ENCODE peak calls at places on chromosome 13, in six cellular contexts. Q, B, R, N, S and J are unnamed samples.

GRCh38 chr13:101434486-101434885 is 18.0 kb upstream of the ITGBL1 start:
- DNase-seq in Q (no peak), B (no peak), R (no peak), N (no peak), S (no peak), J (peak)

GRCh38 chr13:78241278-78241919 is 322.8 kb upstream of the EDNRB start:
- DNase-seq in Q (peak), B (peak), R (no peak), N (no peak), S (peak), J (peak)

GRCh38 chr13:99124695-99125334 is 75.8 kb upstream of the UBAC2 start:
- DNase-seq in Q (peak), B (peak), R (peak), N (no peak), S (no peak), J (peak)

GRCh38 chr13:43269037-43269476 is 245.7 kb downstream of the DNAJC15 start:
- DNase-seq in Q (peak), B (no peak), R (no peak), N (no peak), S (peak), J (peak)

GRCh38 chr13:76029088-76029487 is 393.0 kb downstream of the LMO7 start:
- DNase-seq in Q (no peak), B (peak), R (no peak), N (no peak), S (no peak), J (no peak)

GRCh38 chr13:95956589-95957148 is 96.5 kb downstream of the UGGT2 start:
- DNase-seq in Q (peak), B (no peak), R (no peak), N (no peak), S (no peak), J (peak)

GRCh38 chr13:89053418-89053817 is 1382.2 kb downstream of the SLITRK5 start:
- DNase-seq in Q (no peak), B (no peak), R (no peak), N (no peak), S (no peak), J (no peak)

GRCh38 chr13:60453490-60453889 is 56.5 kb downstream of the TDRD3 start:
- DNase-seq in Q (no peak), B (no peak), R (no peak), N (no peak), S (no peak), J (peak)

GRCh38 chr13:91724591-91724990 is 326.2 kb downstream of the GPC5 start:
- DNase-seq in Q (no peak), B (no peak), R (no peak), N (no peak), S (no peak), J (no peak)

GRCh38 chr13:95378603-95379002 is 77.4 kb upstream of the ABCC4 start:
- DNase-seq in Q (no peak), B (no peak), R (no peak), N (peak), S (no peak), J (no peak)

GRCh38 chr13:40503966-40504591 is 162.4 kb downstream of the FOXO1 start:
- DNase-seq in Q (peak), B (no peak), R (no peak), N (no peak), S (no peak), J (peak)

DNA sequence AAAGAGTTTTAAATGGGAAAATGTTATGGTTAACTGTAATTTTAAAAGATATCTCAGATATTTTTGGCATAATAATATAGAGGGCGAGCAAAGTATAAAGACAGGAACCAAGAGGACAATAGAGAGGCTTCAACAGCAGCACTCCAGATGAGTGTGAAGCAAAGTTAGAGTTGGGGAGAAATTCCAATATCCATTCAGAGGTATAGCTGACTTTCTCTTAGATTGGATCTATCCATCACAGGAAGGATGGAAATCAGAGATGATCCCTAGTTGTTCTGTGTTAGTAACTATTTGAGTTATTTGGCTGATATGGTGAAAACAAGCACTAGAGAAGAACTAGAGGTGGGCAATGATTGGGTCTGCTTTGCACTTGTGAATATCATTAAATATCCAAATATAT is 786.0 kb upstream of the KLHL1 start:
- DNase-seq in Q (no peak), B (no peak), R (no peak), N (no peak), S (no peak), J (no peak)
- TF ChIP-seq CTCF in Q (no peak), B (no peak), R (no peak), N (no peak), S (no peak), J (no peak)

GRCh38 chr13:44819762-44820161 is 169.5 kb downstream of the NUFIP1 start:
- DNase-seq in Q (peak), B (no peak), R (no peak), N (no peak), S (peak), J (no peak)

GRCh38 chr13:44819245-44819644 is 170.0 kb downstream of the NUFIP1 start:
- DNase-seq in Q (peak), B (no peak), R (peak), N (no peak), S (peak), J (peak)

GRCh38 chr13:44816701-44817684 is 172.3 kb downstream of the NUFIP1 start:
- DNase-seq in Q (no peak), B (no peak), R (peak), N (no peak), S (no peak), J (peak)

GRCh38 chr13:44818016-44818415 is 171.3 kb downstream of the NUFIP1 start:
- DNase-seq in Q (no peak), B (no peak), R (no peak), N (no peak), S (no peak), J (no peak)

DNA sequence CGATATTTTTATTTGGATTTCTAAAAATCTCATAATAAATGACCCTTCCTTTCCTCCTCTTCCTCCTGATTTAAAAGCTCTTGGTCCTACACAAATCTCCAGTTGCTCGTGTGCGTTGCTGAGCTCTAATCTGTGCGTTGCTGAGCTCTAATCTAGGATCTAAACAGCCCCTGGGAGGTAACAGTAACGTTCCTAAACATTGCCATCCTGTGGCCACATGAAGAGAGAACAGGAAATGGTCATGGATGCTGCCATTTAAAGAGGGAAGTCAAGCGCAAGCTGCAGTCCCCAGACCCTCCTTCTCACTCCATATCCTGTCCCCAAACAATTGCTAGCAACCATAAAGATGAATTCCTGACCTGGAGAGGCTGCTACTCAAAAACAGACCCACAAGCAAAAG is 170.8 kb downstream of the NUFIP1 start:
- DNase-seq in Q (no peak), B (peak), R (peak), N (no peak), S (no peak), J (no peak)
- TF ChIP-seq CTCF in Q (peak), B (peak), R (peak), N (no peak), S (peak), J (no peak)

GRCh38 chr13:72696590-72696989 is 30.8 kb downstream of the MZT1 start:
- DNase-seq in Q (peak), B (no peak), R (peak), N (no peak), S (no peak), J (peak)
- TF ChIP-seq CTCF in Q (no peak), B (no peak), R (peak), N (no peak), S (peak), J (peak)

GRCh38 chr13:23418776-23419683 is 14.5 kb downstream of the SACS start:
- DNase-seq in Q (no peak), B (no peak), R (no peak), N (no peak), S (no peak), J (no peak)

GRCh38 chr13:23427342-23428182 is 5.9 kb downstream of the SACS start:
- DNase-seq in Q (peak), B (no peak), R (no peak), N (no peak), S (peak), J (peak)

DNA sequence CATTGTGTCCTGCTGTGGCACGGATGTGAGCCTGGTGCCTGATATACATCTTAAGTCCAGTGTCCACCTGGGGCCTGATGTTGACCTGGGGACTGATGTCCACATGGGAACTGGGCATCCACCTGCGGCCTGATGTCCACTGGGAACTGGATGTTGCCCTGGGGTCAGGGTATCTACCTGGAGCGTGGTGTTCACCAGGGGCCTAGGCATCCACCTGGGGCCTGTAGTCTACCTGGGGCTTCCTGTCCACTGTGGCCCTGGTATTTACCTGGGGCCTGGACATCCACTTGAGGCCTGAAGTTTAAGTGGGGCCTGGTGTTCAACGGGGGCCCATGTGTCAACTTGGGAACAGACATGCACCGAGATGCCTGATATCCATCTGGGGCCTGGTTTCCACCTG is 11.9 kb downstream of the SACS start:
- DNase-seq in Q (no peak), B (no peak), R (no peak), N (no peak), S (no peak), J (no peak)
- TF ChIP-seq CTCF in Q (no peak), B (no peak), R (no peak), N (no peak), S (no peak), J (no peak)

GRCh38 chr13:26377038-26377437 is 123.1 kb downstream of the CDK8 start:
- DNase-seq in Q (no peak), B (peak), R (peak), N (no peak), S (no peak), J (peak)
- TF ChIP-seq CTCF in Q (peak), B (peak), R (peak), N (no peak), S (peak), J (peak)

GRCh38 chr13:27730191-27730590 is 62.1 kb upstream of the GSX1 start:
- DNase-seq in Q (no peak), B (no peak), R (no peak), N (no peak), S (no peak), J (no peak)

DNA sequence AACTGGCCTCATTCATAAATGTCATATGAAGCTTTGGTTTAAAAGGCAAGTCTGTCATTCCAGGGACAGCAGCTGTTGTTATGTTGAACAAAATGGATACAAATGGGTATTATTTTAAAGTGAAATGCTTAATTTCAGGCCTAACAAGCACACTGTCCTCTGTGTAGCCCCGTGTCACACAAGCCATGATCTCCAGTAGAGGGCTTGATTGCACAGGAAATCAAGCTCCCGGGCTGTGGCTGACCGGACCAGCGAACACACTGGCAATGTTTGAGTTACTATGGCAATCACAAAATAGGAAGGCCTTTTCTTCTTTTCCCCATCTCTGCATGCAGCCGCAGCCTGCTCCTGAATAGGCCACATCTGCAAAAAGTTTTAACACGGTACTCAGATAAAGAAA is 64.0 kb upstream of the GSX1 start:
- DNase-seq in Q (no peak), B (peak), R (no peak), N (no peak), S (no peak), J (no peak)
- TF ChIP-seq CTCF in Q (no peak), B (no peak), R (peak), N (no peak), S (no peak), J (no peak)

DNA sequence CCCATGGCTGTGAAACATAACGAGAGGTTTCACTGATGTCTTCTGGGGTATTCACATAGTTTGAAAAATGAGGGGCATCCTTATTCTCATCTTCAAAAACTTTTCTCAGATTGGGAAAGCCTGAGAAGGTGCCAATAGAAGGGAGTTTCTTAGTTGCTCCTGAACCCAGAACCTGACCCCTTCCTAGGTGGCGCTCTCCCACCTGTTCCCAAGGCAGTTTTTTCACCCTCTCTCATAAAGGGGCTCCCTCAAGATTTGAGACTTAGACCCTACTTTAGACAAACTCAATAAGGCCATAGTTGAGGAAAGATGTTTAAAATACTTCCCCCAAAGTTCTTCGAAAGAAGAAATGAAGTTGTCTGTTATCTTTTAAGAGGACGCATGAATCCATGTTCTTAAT is 142.2 kb downstream of the FGF9 start:
- DNase-seq in Q (no peak), B (no peak), R (no peak), N (no peak), S (no peak), J (no peak)
- TF ChIP-seq CTCF in Q (no peak), B (no peak), R (peak), N (no peak), S (no peak), J (no peak)

GRCh38 chr13:79341202-79341601 is 64.9 kb downstream of the RBM26 start:
- DNase-seq in Q (no peak), B (no peak), R (no peak), N (no peak), S (no peak), J (no peak)

GRCh38 chr13:79338343-79338742 is 67.7 kb downstream of the RBM26 start:
- DNase-seq in Q (no peak), B (no peak), R (no peak), N (no peak), S (no peak), J (no peak)

GRCh38 chr13:79336971-79337370 is 69.1 kb downstream of the RBM26 start:
- DNase-seq in Q (no peak), B (no peak), R (no peak), N (no peak), S (no peak), J (no peak)

GRCh38 chr13:79346300-79346914 is 59.6 kb downstream of the RBM26 start:
- DNase-seq in Q (no peak), B (no peak), R (no peak), N (no peak), S (no peak), J (peak)

DNA sequence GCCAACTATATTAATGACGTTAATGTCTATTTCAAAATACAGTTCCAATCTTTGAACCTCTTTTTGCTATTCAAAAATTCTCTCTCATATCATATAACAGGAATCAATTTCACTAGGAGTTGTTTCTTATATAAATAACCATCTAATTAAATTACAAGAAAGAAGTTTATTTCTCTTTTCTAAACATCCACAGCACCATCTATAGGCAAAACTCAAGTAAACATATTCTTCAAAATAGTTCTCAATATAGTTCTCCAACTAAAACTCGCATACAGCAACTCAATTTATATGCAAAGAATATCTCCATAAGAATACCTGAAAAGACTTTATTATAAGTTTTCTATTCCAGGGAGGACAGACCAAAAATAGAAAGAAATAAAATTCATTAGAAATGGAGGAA is 65.6 kb downstream of the RBM26 start:
- DNase-seq in Q (peak), B (no peak), R (no peak), N (no peak), S (no peak), J (no peak)
- TF ChIP-seq CTCF in Q (no peak), B (no peak), R (no peak), N (no peak), S (no peak), J (no peak)

DNA sequence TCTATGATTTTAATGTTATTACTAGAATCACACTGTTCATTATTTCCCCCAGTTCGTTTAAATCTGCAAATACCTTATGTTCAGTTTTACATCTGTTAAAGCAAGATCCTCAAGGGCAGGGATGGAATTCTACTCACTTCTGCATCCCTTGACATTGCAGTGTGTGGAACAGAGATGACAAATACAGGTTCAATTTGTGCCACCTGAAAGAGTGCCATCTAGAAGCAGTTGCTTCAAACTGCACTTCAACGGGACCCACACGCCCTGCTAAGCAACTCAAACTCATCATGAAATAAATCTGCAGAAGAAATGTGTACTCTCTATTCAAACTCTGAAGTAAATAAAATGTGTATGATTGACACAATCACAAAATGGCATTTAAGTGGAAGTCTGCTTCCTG is 44.5 kb downstream of the RUBCNL start:
- DNase-seq in Q (no peak), B (no peak), R (no peak), N (no peak), S (no peak), J (no peak)
- TF ChIP-seq CTCF in Q (no peak), B (no peak), R (no peak), N (no peak), S (no peak), J (no peak)

GRCh38 chr13:114146173-114146572 is 13.8 kb upstream of the RASA3 start:
- DNase-seq in Q (no peak), B (no peak), R (no peak), N (no peak), S (no peak), J (no peak)

GRCh38 chr13:114145722-114146121 is 13.3 kb upstream of the RASA3 start:
- DNase-seq in Q (no peak), B (no peak), R (no peak), N (no peak), S (no peak), J (no peak)

GRCh38 chr13:114145256-114145655 is 12.8 kb upstream of the RASA3 start:
- DNase-seq in Q (no peak), B (no peak), R (no peak), N (no peak), S (no peak), J (no peak)

GRCh38 chr13:114147803-114148520 is 15.5 kb upstream of the RASA3 start:
- DNase-seq in Q (no peak), B (no peak), R (no peak), N (no peak), S (no peak), J (no peak)

DNA sequence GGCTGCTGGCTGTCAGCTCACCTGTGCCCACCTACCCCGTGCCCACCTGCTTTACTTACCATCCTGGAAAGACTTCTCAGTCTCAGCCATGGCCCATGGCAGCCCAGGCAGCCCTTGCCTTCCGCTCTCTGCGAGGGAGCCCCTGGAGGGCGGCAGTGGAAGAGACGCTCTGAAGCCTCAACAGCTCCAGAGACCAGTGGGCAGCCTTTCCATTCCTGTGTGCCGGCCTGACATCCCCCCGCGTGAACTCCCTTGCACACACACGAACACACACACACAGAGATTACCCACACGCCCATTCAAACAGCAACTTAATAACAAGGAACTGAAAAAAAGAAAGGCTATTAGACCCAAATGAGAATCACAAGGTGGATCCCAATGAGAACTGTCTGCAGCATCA is 14.2 kb upstream of the RASA3 start:
- DNase-seq in Q (no peak), B (peak), R (no peak), N (no peak), S (no peak), J (no peak)
- TF ChIP-seq CTCF in Q (no peak), B (no peak), R (peak), N (no peak), S (peak), J (peak)